ENCODE peak calls at places on chromosomes 12 and 14, in four cellular contexts. H is cardiac fibroblast, Q is omental fat pad, Z is prostate gland. Y is an unnamed sample.

GRCh38 chr12:66768293-66768692 is 89.4 kb upstream of the GRIP1 start:
- DNase-seq in H (no peak), Q (no peak), Z (no peak), Y (no peak)

GRCh38 chr12:119988788-119989618 is at the start of gene BICDL1:
- DNase-seq in H (peak; percentile 14), Q (no peak), Z (peak; percentile 90), Y (peak; percentile 87)

GRCh38 chr12:11716794-11717532 is 67.5 kb downstream of the ETV6 start:
- DNase-seq in H (peak; percentile 44), Q (no peak), Z (no peak), Y (no peak)

GRCh38 chr12:1115471-1116242 is 124.6 kb downstream of the ERC1 start:
- DNase-seq in H (peak; percentile 90), Q (no peak), Z (no peak), Y (no peak)

GRCh38 chr14:73248294-73248868 is 11.1 kb downstream of the PAPLN start:
- DNase-seq in H (peak; percentile 59), Q (no peak), Z (no peak), Y (no peak)

GRCh38 chr14:63157195-63157594 is 47.0 kb upstream of the RHOJ start:
- DNase-seq in H (no peak), Q (no peak), Z (no peak), Y (no peak)

GRCh38 chr12:6182279-6182898 is 17.8 kb upstream of the CD9 start:
- DNase-seq in H (peak; percentile 76), Q (no peak), Z (peak; percentile 56), Y (peak; percentile 78)

GRCh38 chr12:104356231-104357115 is 52.9 kb downstream of the EID3 start:
- DNase-seq in H (no peak), Q (no peak), Z (no peak), Y (no peak)

GRCh38 chr14:71103662-71104484 is 196.6 kb downstream of the PCNX1 start:
- DNase-seq in H (peak; percentile 86), Q (no peak), Z (peak; percentile 8), Y (no peak)

GRCh38 chr14:105193916-105194782 is 13.0 kb upstream of the NUDT14 start:
- DNase-seq in H (no peak), Q (no peak), Z (no peak), Y (no peak)

GRCh38 chr12:50517456-50518048 is 12.8 kb downstream of the DIP2B start:
- DNase-seq in H (peak; percentile 60), Q (no peak), Z (no peak), Y (no peak)

GRCh38 chr12:132710062-132710421 is 600 bp upstream of the PGAM5 start:
- DNase-seq in H (no peak), Q (no peak), Z (no peak), Y (peak; percentile 69)

GRCh38 chr12:52147367-52147972 is 44.3 kb downstream of the KRT80 start:
- DNase-seq in H (peak; percentile 99), Q (peak; percentile 85), Z (peak; percentile 98), Y (peak; percentile 49)

GRCh38 chr14:104248203-104249055 is 110.0 kb downstream of the KIF26A start:
- DNase-seq in H (no peak), Q (no peak), Z (no peak), Y (peak; percentile 37)

GRCh38 chr14:26276757-26277156 is 321.1 kb downstream of the NOVA1 start:
- DNase-seq in H (no peak), Q (no peak), Z (no peak), Y (no peak)
- TF ChIP-seq CTCF in H (peak; percentile 3), Q (no peak), Z (no peak), Y (no peak)

DNA sequence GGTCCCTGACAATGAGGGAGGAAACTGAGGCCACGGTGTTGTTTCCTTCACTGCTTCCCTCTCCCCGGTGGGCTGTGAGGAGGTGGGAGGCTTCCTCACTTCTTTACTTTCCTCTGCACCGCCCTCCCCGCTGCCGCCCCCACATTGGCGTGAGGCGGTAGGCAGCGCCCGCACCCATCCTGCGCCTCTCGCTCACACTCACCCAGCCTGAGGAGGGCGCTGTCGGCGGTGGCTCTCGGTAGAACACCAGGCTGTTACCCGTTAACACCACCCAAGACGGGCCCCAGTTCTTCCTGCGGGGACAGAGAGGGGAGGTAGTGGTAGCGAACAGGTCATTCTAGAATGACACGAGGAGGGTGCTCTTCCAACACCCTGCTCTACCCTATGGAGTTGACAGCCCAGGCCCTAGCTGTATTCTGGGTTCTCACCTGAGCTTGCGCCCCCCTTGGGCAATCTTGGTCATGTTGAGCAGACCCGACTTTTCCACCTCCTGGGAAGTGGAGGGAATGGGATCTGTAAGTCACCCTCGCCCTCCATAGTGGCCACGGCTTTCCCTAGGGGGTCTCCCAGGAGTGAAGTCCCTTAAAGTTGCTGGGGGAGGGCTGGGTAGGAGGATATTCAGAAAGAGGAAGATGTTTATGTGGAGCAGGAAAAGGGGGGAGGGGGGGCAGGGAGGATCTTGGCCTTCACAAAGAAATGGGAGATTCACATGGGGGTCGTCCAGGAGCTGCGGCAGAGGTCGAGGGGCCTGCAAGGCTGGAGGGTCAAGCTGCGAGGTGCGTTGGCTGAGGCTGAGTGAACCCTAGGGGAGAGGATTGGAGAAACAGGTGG is 3.3 kb downstream of the ARHGAP9 start:
- DNase-seq in H (no peak), Q (no peak), Z (no peak), Y (peak; percentile 42)
- TF ChIP-seq CTCF in H (no peak), Q (no peak), Z (no peak), Y (no peak)

GRCh38 chr14:51468523-51468922 is 183.2 kb upstream of the FRMD6 start:
- DNase-seq in H (no peak), Q (no peak), Z (no peak), Y (no peak)

GRCh38 chr14:51473808-51474207 is 177.9 kb upstream of the FRMD6 start:
- DNase-seq in H (peak; percentile 43), Q (no peak), Z (no peak), Y (no peak)

GRCh38 chr14:51474854-51475253 is 176.9 kb upstream of the FRMD6 start:
- DNase-seq in H (no peak), Q (no peak), Z (no peak), Y (no peak)

GRCh38 chr14:51473351-51473750 is 178.4 kb upstream of the FRMD6 start:
- DNase-seq in H (no peak), Q (no peak), Z (no peak), Y (no peak)

DNA sequence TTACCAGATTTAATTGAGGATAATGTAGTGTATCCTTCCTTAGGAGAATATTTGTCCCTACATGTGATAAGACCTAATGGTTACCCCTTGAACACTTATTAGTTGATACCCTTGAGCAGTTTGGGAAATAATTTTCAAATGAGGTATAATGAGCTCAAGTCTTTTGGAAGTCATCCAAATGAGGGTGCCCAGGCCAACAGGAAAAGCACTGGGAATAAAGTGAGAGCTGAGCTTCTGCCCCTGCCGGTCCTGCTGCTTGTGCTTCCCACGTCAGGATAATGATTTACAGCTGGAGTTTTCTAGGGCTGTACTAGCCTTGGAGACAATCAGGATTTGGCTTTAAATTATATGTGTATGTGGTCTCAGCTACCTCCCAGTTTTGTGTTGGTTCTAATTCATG is 178.8 kb upstream of the FRMD6 start:
- DNase-seq in H (no peak), Q (no peak), Z (no peak), Y (no peak)
- TF ChIP-seq CTCF in H (no peak), Q (no peak), Z (no peak), Y (no peak)

DNA sequence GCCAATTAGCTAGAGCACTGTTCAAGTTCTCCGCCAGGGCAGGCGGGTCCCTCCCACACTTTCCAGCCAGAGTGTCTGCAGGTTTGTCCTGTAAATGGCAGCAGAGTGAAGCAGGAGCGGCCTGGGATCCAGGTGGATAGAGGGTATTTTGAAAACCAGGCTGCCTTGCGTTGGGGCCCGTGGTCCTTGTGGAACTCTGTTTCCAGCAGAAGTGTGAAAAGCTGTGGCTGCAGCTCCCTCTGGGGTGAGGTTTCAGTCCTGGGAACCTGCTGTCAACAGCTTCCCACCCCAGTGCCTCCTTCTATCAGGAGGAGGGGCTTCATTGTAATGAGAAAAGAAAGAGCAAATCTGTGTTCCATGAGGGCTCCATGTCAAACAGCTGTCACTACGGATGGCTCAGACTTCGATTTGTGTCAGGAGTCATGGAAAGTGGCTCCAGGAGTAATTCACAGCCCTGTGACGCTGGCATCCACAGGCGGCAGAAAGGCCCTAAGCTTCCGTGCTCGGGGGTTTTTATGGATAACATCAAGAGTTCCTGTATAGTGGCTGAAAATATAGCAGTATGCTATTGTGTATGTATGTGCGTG is 210.6 kb upstream of the TMEM132C start:
- DNase-seq in H (no peak), Q (no peak), Z (no peak), Y (no peak)
- TF ChIP-seq CTCF in H (no peak), Q (no peak), Z (no peak), Y (no peak)

GRCh38 chr14:47391105-47391504 is 284.3 kb downstream of the MDGA2 start:
- DNase-seq in H (no peak), Q (no peak), Z (no peak), Y (no peak)

GRCh38 chr14:47392351-47392750 is 283.1 kb downstream of the MDGA2 start:
- DNase-seq in H (no peak), Q (no peak), Z (no peak), Y (no peak)

DNA sequence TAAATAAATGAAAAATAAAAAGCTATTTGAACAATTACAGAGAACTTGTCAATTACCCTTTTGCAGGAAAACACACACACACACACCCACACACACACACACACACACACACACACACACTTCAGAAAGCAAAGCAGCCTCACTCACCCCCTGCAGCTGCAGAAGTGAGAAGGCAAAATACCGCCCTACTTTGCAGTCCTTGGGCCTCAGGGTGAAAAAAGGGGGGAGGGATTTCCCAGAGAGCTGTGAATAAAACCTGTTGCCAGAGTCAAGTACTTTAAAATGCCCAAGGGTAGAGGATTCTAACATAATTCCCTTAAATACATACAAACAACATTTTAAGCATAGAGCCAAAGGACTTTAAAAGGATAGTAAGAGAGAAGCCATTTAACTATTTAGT is 285.9 kb downstream of the MDGA2 start:
- DNase-seq in H (no peak), Q (no peak), Z (no peak), Y (no peak)
- TF ChIP-seq CTCF in H (no peak), Q (no peak), Z (no peak), Y (no peak)

GRCh38 chr14:22225526-22226133 is 363.4 kb downstream of the DAD1 start:
- DNase-seq in H (peak; percentile 61), Q (no peak), Z (no peak), Y (no peak)

GRCh38 chr14:22221508-22221907 is 367.5 kb downstream of the DAD1 start:
- DNase-seq in H (peak; percentile 51), Q (no peak), Z (no peak), Y (no peak)

GRCh38 chr14:22226381-22226780 is 362.6 kb downstream of the DAD1 start:
- DNase-seq in H (peak; percentile 44), Q (no peak), Z (no peak), Y (no peak)

GRCh38 chr14:22218729-22219128 is 370.3 kb downstream of the DAD1 start:
- DNase-seq in H (no peak), Q (no peak), Z (no peak), Y (no peak)

GRCh38 chr14:22220427-22220826 is 368.6 kb downstream of the DAD1 start:
- DNase-seq in H (peak; percentile 43), Q (no peak), Z (no peak), Y (no peak)
- TF ChIP-seq CTCF in H (no peak), Q (no peak), Z (no peak), Y (no peak)

GRCh38 chr12:85448548-85449139 is 168.6 kb downstream of the ALX1 start:
- DNase-seq in H (peak; percentile 31), Q (no peak), Z (no peak), Y (no peak)
- TF ChIP-seq CTCF in H (peak; percentile 39), Q (no peak), Z (no peak), Y (peak; percentile 47)

GRCh38 chr14:22847661-22848341 is 11.4 kb downstream of the MMP14 start:
- DNase-seq in H (peak; percentile 71), Q (no peak), Z (no peak), Y (no peak)
- TF ChIP-seq CTCF in H (peak; percentile 14), Q (no peak), Z (no peak), Y (no peak)

GRCh38 chr12:27779837-27780611 is at the start of the genes KLHL42 and MANSC4:
- DNase-seq in H (peak; percentile 65), Q (peak; percentile 30), Z (peak; percentile 48), Y (peak; percentile 82)
- TF ChIP-seq CTCF in H (no peak), Q (no peak), Z (no peak), Y (no peak)

Y was measured in right lobe of liver.